ENCODE peak calls at places on chromosomes 7 and 10, in four cellular contexts. K, N, D and F are unnamed samples.

GRCh38 chr7:66415659-66416265 is 210.6 kb downstream of the TPST1 start:
- DNase-seq in K (no peak), N (no peak), D (no peak), F (no peak)

GRCh38 chr10:92811986-92812385 is 36.3 kb upstream of the EXOC6 start:
- DNase-seq in K (no peak), N (peak; percentile 52), D (no peak), F (no peak)

GRCh38 chr10:120516426-120516825 is 59.4 kb downstream of the PLPP4 start:
- DNase-seq in K (no peak), N (peak; percentile 26), D (no peak), F (no peak)

GRCh38 chr10:42979181-42979580 is 97.7 kb upstream of the RET start:
- DNase-seq in K (no peak), N (no peak), D (no peak), F (peak; percentile 43)

GRCh38 chr10:126903646-126904360 is 1.4 kb upstream of the DOCK1 start:
- DNase-seq in K (no peak), N (no peak), D (no peak), F (no peak)

GRCh38 chr7:138388673-138389491 is 71.2 kb upstream of the TRIM24 start:
- DNase-seq in K (no peak), N (no peak), D (no peak), F (no peak)

GRCh38 chr10:11354823-11355222 is 256.6 kb downstream of the USP6NL start:
- DNase-seq in K (no peak), N (no peak), D (no peak), F (no peak)

GRCh38 chr10:63665765-63666164 is 144.6 kb downstream of the REEP3 start:
- DNase-seq in K (no peak), N (no peak), D (no peak), F (no peak)

GRCh38 chr10:73769396-73769795 is 12.5 kb upstream of the CHCHD1 start:
- DNase-seq in K (no peak), N (no peak), D (no peak), F (no peak)

GRCh38 chr7:101681170-101682007 is 52.3 kb upstream of the MYL10 start:
- DNase-seq in K (no peak), N (peak; percentile 30), D (no peak), F (no peak)

GRCh38 chr10:58930497-58930896 is 245.9 kb upstream of the PHYHIPL start:
- DNase-seq in K (no peak), N (no peak), D (no peak), F (no peak)

GRCh38 chr10:43315535-43316245 is 48.8 kb upstream of the RASGEF1A start:
- DNase-seq in K (no peak), N (peak; percentile 39), D (no peak), F (no peak)

GRCh38 chr10:77111611-77112550 is 525.7 kb downstream of the KCNMA1 start:
- DNase-seq in K (no peak), N (peak; percentile 63), D (no peak), F (peak; percentile 76)

GRCh38 chr10:17512341-17513001 is 58.1 kb upstream of the ST8SIA6 start:
- DNase-seq in K (no peak), N (no peak), D (no peak), F (no peak)